ENCODE peak calls at places on chromosomes 1 and 21, in nine cellular contexts. B is lower lobe of right lung, Z is neural progenitor cell, D is WERI-Rb-1, X is HL-60, P is fibroblast of lung, N is prostate gland, G is brain microvascular endothelial cell, V is WTC11. T is an unnamed sample.
A peak's percentile ranks its signal among the peaks of the same experiment; 100 is the strongest.

GRCh38 chr1:26160527-26161407 is 1.9 kb downstream of the FAM110D start:
- DNase-seq in D (no peak), B (no peak), N (no peak), X (no peak), Z (no peak), G (no peak), P (no peak), V (no peak), T (peak; percentile 57)

GRCh38 chr1:196059210-196059609 is 549.0 kb downstream of the KCNT2 start:
- DNase-seq in P (no peak), N (no peak), V (no peak), G (no peak), D (no peak), X (no peak), Z (no peak), B (no peak), T (no peak)

GRCh38 chr21:27647921-27648320 is 681.0 kb upstream of the ADAMTS5 start:
- DNase-seq in P (no peak), V (no peak), D (no peak), Z (no peak), X (no peak), B (no peak), G (no peak), N (no peak), T (no peak)

GRCh38 chr1:116826818-116827606 is 72.8 kb downstream of the CD2 start:
- DNase-seq in G (peak; percentile 64), N (no peak), B (no peak), Z (no peak), X (peak; percentile 27), D (peak; percentile 90), P (no peak), V (no peak), T (no peak)

GRCh38 chr1:41558761-41559171 is 74.3 kb upstream of the EDN2 start:
- DNase-seq in P (no peak), Z (no peak), G (no peak), B (no peak), N (no peak), X (no peak), D (no peak), V (no peak), T (no peak)

GRCh38 chr1:13483946-13484345 is 29.9 kb downstream of the LRRC38 start:
- DNase-seq in Z (no peak), D (no peak), V (no peak), P (no peak), B (no peak), X (no peak), G (no peak), N (no peak), T (no peak)

GRCh38 chr1:29753771-29754607 is 517.7 kb downstream of the PTPRU start:
- DNase-seq in X (no peak), G (no peak), Z (no peak), B (no peak), N (no peak), V (no peak), D (peak; percentile 73), P (no peak), T (no peak)

GRCh38 chr1:188958461-188959115 is 1519.1 kb downstream of the BRINP3 start:
- DNase-seq in V (no peak), B (no peak), P (no peak), D (no peak), Z (no peak), G (no peak), N (no peak), X (no peak), T (no peak)

GRCh38 chr1:154730986-154731489 is 123.1 kb upstream of the ADAR start:
- DNase-seq in X (no peak), V (no peak), Z (no peak), B (no peak), D (peak; percentile 91), G (peak; percentile 54), N (no peak), P (no peak), T (no peak)

GRCh38 chr1:181583598-181583997 is 100.3 kb downstream of the CACNA1E start:
- DNase-seq in X (no peak), D (no peak), B (no peak), V (peak; percentile 46), P (no peak), N (no peak), Z (peak; percentile 23), G (no peak), T (no peak)

GRCh38 chr1:43986712-43987111 is 4.7 kb upstream of the CCDC24 start:
- DNase-seq in B (no peak), P (no peak), Z (no peak), G (no peak), V (no peak), X (no peak), D (no peak), N (no peak), T (no peak)

GRCh38 chr1:37704966-37705365 is 12.7 kb downstream of the CDCA8 start:
- DNase-seq in N (no peak), P (peak; percentile 25), G (no peak), X (no peak), D (no peak), V (no peak), B (no peak), Z (no peak), T (no peak)

GRCh38 chr1:39947265-39947664 is 7.7 kb upstream of the MFSD2A start:
- DNase-seq in V (no peak), N (no peak), X (no peak), Z (no peak), D (no peak), B (no peak), G (no peak), P (no peak), T (no peak)

GRCh38 chr1:170668301-170668789 is 4.4 kb downstream of the PRRX1 start:
- DNase-seq in V (no peak), N (no peak), P (peak; percentile 62), X (no peak), Z (peak; percentile 77), D (no peak), B (no peak), G (peak; percentile 22), T (no peak)

DNA sequence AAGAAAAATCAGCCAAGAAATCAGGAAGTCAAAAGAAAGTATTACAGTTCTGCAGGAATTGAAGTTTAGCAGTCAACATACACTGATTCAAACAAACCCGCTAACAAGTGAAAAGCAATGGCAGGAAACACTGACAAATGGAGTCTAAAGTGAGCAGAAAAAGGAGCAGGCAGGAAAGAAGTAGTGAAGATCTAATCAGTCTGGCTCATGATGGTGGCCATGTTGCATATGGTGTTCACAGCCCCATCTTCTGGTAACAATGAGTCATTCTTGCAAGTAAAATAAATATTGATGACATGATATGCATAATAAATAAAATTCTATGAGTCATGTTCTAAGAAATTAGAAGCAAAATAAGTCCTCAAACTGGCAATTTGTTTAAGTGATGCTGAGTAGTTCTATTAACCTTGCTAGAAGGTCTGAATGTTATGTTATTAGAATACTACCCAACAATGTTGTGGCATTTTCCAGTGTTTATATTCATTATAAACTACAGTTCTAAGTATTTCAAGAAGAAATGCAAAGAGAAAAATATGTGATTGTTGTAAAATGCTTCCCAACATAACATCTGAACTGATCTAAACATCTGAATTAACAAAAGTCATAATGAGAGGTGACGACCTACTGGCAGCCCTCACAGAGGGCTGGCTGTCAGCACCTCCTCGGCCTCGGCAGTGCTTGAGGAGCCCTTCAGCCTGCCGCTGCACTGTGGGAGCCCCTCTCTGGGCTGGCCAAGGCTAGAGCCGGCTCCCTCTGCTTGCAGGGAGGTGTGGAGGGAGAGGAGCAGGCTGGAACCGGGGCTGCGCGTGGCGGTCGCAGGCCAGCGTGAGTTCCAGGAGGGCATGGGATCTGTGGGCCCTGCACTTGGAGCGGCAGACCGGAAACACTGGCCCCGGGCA is 5.7 kb upstream of the ACBD6 start:
- DNase-seq in B (no peak), N (no peak), V (no peak), X (no peak), P (peak; percentile 96), G (peak; percentile 43), D (no peak), Z (no peak), T (no peak)
- TF ChIP-seq CTCF in B (no peak), N (no peak), V (no peak), X (no peak), P (peak; percentile 21), G (no peak), D (no peak), Z (no peak), T (peak; percentile 40)

DNA sequence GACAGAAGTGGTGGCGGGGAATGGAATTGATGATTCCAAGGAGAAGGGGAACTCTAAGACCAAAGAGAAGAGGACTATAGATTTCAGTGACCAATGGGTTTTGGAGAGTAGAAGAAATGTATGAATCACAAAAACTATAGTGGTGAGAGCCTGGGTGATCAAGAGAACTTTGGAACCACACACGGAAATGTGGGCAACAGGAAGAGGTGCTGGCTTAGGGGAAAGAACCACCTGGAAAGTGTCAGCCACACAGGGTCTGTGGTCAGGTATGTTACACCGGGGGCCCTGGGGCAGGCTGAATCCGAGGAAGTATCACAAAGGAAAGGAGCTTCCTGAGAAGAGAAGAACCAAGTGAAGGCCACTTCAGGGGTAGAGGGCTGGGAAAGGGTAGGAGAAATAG is 11.5 kb upstream of the CHIA start:
- DNase-seq in V (no peak), B (no peak), D (no peak), G (no peak), Z (no peak), X (no peak), N (no peak), P (no peak), T (no peak)
- TF ChIP-seq CTCF in V (no peak), B (no peak), D (no peak), G (no peak), Z (no peak), X (no peak), N (no peak), P (no peak), T (no peak)

GRCh38 chr1:33161061-33161681 is 20.7 kb downstream of the TRIM62 start:
- DNase-seq in D (no peak), N (no peak), P (peak; percentile 49), B (no peak), V (peak; percentile 33), Z (peak; percentile 78), G (peak; percentile 49), X (no peak), T (no peak)

GRCh38 chr1:33157131-33157530 is 24.7 kb downstream of the TRIM62 start:
- DNase-seq in V (no peak), P (no peak), G (no peak), D (no peak), X (no peak), B (no peak), N (no peak), Z (no peak), T (no peak)

GRCh38 chr1:33159577-33159976 is 22.3 kb downstream of the TRIM62 start:
- DNase-seq in B (no peak), G (no peak), Z (no peak), X (no peak), N (no peak), V (no peak), P (no peak), D (no peak), T (no peak)

GRCh38 chr1:33155877-33156538 is 25.8 kb downstream of the TRIM62 start:
- DNase-seq in G (no peak), B (no peak), V (no peak), X (no peak), P (no peak), N (no peak), D (no peak), Z (no peak), T (no peak)

GRCh38 chr1:33158366-33158765 is 23.5 kb downstream of the TRIM62 start:
- DNase-seq in G (no peak), Z (no peak), X (no peak), N (no peak), V (no peak), D (no peak), P (no peak), B (no peak), T (no peak)
- TF ChIP-seq CTCF in G (no peak), Z (no peak), X (no peak), N (no peak), V (no peak), D (no peak), P (no peak), B (no peak), T (no peak)

GRCh38 chr1:62530516-62531154 is 66.7 kb upstream of the ANGPTL3 start:
- DNase-seq in X (no peak), D (no peak), B (peak; percentile 45), Z (peak; percentile 72), V (peak; percentile 79), G (peak; percentile 64), N (peak; percentile 59), P (peak; percentile 47), T (no peak)
- TF ChIP-seq CTCF in X (no peak), D (no peak), B (peak; percentile 39), Z (peak; percentile 68), V (peak; percentile 69), G (peak; percentile 92), N (no peak), P (peak; percentile 70), T (peak; percentile 88)

T was measured in chondrocyte.